ENCODE peak calls at places on chromosome 14, in nine cellular contexts. One of them, this sample, is unnamed.

GRCh38 chr14:22980672-22981089 is 1.7 kb downstream of the AJUBA start:
- DNase-seq in GM10248: no peak
- DNase-seq in endothelial cell: no peak
- DNase-seq in heart left ventricle: peak
- DNase-seq in C1 segment of cervical spinal cord: no peak
- DNase-seq in NCI-H748 treated with DMSO at 0.1 percent for 48 hours: no peak
- DNase-seq in suprapubic skin: peak
- DNase-seq in dorsolateral prefrontal cortex: no peak
- DNase-seq in AG09319: no peak
- DNase-seq in this sample: no peak

GRCh38 chr14:69204753-69205152 is 13.5 kb downstream of the EXD2 start:
- DNase-seq in GM10248: no peak
- DNase-seq in endothelial cell: no peak
- DNase-seq in heart left ventricle: no peak
- DNase-seq in C1 segment of cervical spinal cord: no peak
- DNase-seq in NCI-H748 treated with DMSO at 0.1 percent for 48 hours: no peak
- DNase-seq in suprapubic skin: no peak
- DNase-seq in dorsolateral prefrontal cortex: no peak
- DNase-seq in AG09319: no peak
- DNase-seq in this sample: no peak

GRCh38 chr14:103923863-103924262 is 4.4 kb upstream of the TDRD9 start:
- DNase-seq in GM10248: no peak
- DNase-seq in endothelial cell: peak
- DNase-seq in heart left ventricle: peak
- DNase-seq in C1 segment of cervical spinal cord: no peak
- DNase-seq in NCI-H748 treated with DMSO at 0.1 percent for 48 hours: peak
- DNase-seq in suprapubic skin: no peak
- DNase-seq in dorsolateral prefrontal cortex: no peak
- DNase-seq in AG09319: no peak
- DNase-seq in this sample: no peak

GRCh38 chr14:34872822-34873590 is 2.2 kb downstream of the BAZ1A start:
- DNase-seq in GM10248: no peak
- DNase-seq in endothelial cell: no peak
- DNase-seq in heart left ventricle: no peak
- DNase-seq in C1 segment of cervical spinal cord: no peak
- DNase-seq in NCI-H748 treated with DMSO at 0.1 percent for 48 hours: no peak
- DNase-seq in suprapubic skin: no peak
- DNase-seq in dorsolateral prefrontal cortex: no peak
- DNase-seq in AG09319: no peak
- DNase-seq in this sample: peak

GRCh38 chr14:101120636-101121398 is 217.3 kb upstream of the RTL1 start:
- DNase-seq in GM10248: no peak
- DNase-seq in endothelial cell: no peak
- DNase-seq in heart left ventricle: peak
- DNase-seq in C1 segment of cervical spinal cord: peak
- DNase-seq in NCI-H748 treated with DMSO at 0.1 percent for 48 hours: no peak
- DNase-seq in suprapubic skin: peak
- DNase-seq in dorsolateral prefrontal cortex: no peak
- DNase-seq in AG09319: no peak
- DNase-seq in this sample: peak

GRCh38 chr14:63764103-63764502 is 36.2 kb upstream of the SGPP1 start:
- DNase-seq in GM10248: no peak
- DNase-seq in endothelial cell: no peak
- DNase-seq in heart left ventricle: no peak
- DNase-seq in C1 segment of cervical spinal cord: no peak
- DNase-seq in NCI-H748 treated with DMSO at 0.1 percent for 48 hours: no peak
- DNase-seq in suprapubic skin: no peak
- DNase-seq in dorsolateral prefrontal cortex: no peak
- DNase-seq in AG09319: no peak
- DNase-seq in this sample: no peak

GRCh38 chr14:86897704-86898513 is 1095.1 kb downstream of the GALC start:
- DNase-seq in GM10248: no peak
- DNase-seq in endothelial cell: no peak
- DNase-seq in heart left ventricle: no peak
- DNase-seq in C1 segment of cervical spinal cord: no peak
- DNase-seq in NCI-H748 treated with DMSO at 0.1 percent for 48 hours: no peak
- DNase-seq in suprapubic skin: no peak
- DNase-seq in dorsolateral prefrontal cortex: no peak
- DNase-seq in AG09319: no peak
- DNase-seq in this sample: no peak

GRCh38 chr14:104546021-104546491 is 33.5 kb upstream of the C14orf180 start:
- DNase-seq in GM10248: no peak
- DNase-seq in endothelial cell: no peak
- DNase-seq in heart left ventricle: peak
- DNase-seq in C1 segment of cervical spinal cord: no peak
- DNase-seq in NCI-H748 treated with DMSO at 0.1 percent for 48 hours: no peak
- DNase-seq in suprapubic skin: no peak
- DNase-seq in dorsolateral prefrontal cortex: no peak
- DNase-seq in AG09319: no peak
- DNase-seq in this sample: no peak

GRCh38 chr14:58808828-58809227 is 171.1 kb downstream of the DACT1 start:
- DNase-seq in GM10248: no peak
- DNase-seq in endothelial cell: no peak
- DNase-seq in heart left ventricle: no peak
- DNase-seq in C1 segment of cervical spinal cord: no peak
- DNase-seq in NCI-H748 treated with DMSO at 0.1 percent for 48 hours: peak
- DNase-seq in suprapubic skin: no peak
- DNase-seq in dorsolateral prefrontal cortex: no peak
- DNase-seq in AG09319: peak
- DNase-seq in this sample: no peak

GRCh38 chr14:47490353-47490752 is 185.1 kb downstream of the MDGA2 start:
- DNase-seq in GM10248: no peak
- DNase-seq in endothelial cell: no peak
- DNase-seq in heart left ventricle: no peak
- DNase-seq in C1 segment of cervical spinal cord: no peak
- DNase-seq in NCI-H748 treated with DMSO at 0.1 percent for 48 hours: no peak
- DNase-seq in suprapubic skin: no peak
- DNase-seq in dorsolateral prefrontal cortex: no peak
- DNase-seq in AG09319: no peak
- DNase-seq in this sample: no peak

GRCh38 chr14:105292810-105293711 is 7.7 kb downstream of the BRF1 start:
- DNase-seq in GM10248: no peak
- DNase-seq in endothelial cell: no peak
- DNase-seq in heart left ventricle: no peak
- DNase-seq in C1 segment of cervical spinal cord: no peak
- DNase-seq in NCI-H748 treated with DMSO at 0.1 percent for 48 hours: no peak
- DNase-seq in suprapubic skin: no peak
- DNase-seq in dorsolateral prefrontal cortex: no peak
- DNase-seq in AG09319: no peak
- DNase-seq in this sample: no peak

GRCh38 chr14:33794791-33795300 is 156.0 kb downstream of the EGLN3 start:
- DNase-seq in GM10248: no peak
- DNase-seq in endothelial cell: no peak
- DNase-seq in heart left ventricle: no peak
- DNase-seq in C1 segment of cervical spinal cord: no peak
- DNase-seq in NCI-H748 treated with DMSO at 0.1 percent for 48 hours: no peak
- DNase-seq in suprapubic skin: no peak
- DNase-seq in dorsolateral prefrontal cortex: no peak
- DNase-seq in AG09319: no peak
- DNase-seq in this sample: peak

GRCh38 chr14:91149462-91149861 is 35.6 kb downstream of the DGLUCY start:
- DNase-seq in GM10248: no peak
- DNase-seq in endothelial cell: no peak
- DNase-seq in heart left ventricle: peak
- DNase-seq in C1 segment of cervical spinal cord: no peak
- DNase-seq in NCI-H748 treated with DMSO at 0.1 percent for 48 hours: no peak
- DNase-seq in suprapubic skin: no peak
- DNase-seq in dorsolateral prefrontal cortex: no peak
- DNase-seq in AG09319: peak
- DNase-seq in this sample: peak

GRCh38 chr14:105141486-105142281 is 26.9 kb downstream of the JAG2 start:
- DNase-seq in GM10248: no peak
- DNase-seq in endothelial cell: no peak
- DNase-seq in heart left ventricle: peak
- DNase-seq in C1 segment of cervical spinal cord: no peak
- DNase-seq in NCI-H748 treated with DMSO at 0.1 percent for 48 hours: no peak
- DNase-seq in suprapubic skin: peak
- DNase-seq in dorsolateral prefrontal cortex: no peak
- DNase-seq in AG09319: no peak
- DNase-seq in this sample: no peak

GRCh38 chr14:51521764-51522163 is 129.9 kb upstream of the FRMD6 start:
- DNase-seq in GM10248: no peak
- DNase-seq in endothelial cell: no peak
- DNase-seq in heart left ventricle: no peak
- DNase-seq in C1 segment of cervical spinal cord: no peak
- DNase-seq in NCI-H748 treated with DMSO at 0.1 percent for 48 hours: no peak
- DNase-seq in suprapubic skin: no peak
- DNase-seq in dorsolateral prefrontal cortex: no peak
- DNase-seq in AG09319: no peak
- DNase-seq in this sample: peak

GRCh38 chr14:94022532-94023411 is 3.4 kb upstream of the OTUB2 start:
- DNase-seq in GM10248: no peak
- DNase-seq in endothelial cell: no peak
- DNase-seq in heart left ventricle: no peak
- DNase-seq in C1 segment of cervical spinal cord: no peak
- DNase-seq in NCI-H748 treated with DMSO at 0.1 percent for 48 hours: no peak
- DNase-seq in suprapubic skin: no peak
- DNase-seq in dorsolateral prefrontal cortex: no peak
- DNase-seq in AG09319: no peak
- DNase-seq in this sample: no peak

GRCh38 chr14:96821501-96821900 is 24.3 kb downstream of the VRK1 start:
- DNase-seq in GM10248: no peak
- DNase-seq in endothelial cell: no peak
- DNase-seq in heart left ventricle: no peak
- DNase-seq in C1 segment of cervical spinal cord: no peak
- DNase-seq in NCI-H748 treated with DMSO at 0.1 percent for 48 hours: no peak
- DNase-seq in suprapubic skin: no peak
- DNase-seq in dorsolateral prefrontal cortex: no peak
- DNase-seq in AG09319: no peak
- DNase-seq in this sample: peak

GRCh38 chr14:24673534-24674203 is 39.7 kb upstream of the GZMB start:
- DNase-seq in GM10248: peak
- DNase-seq in endothelial cell: no peak
- DNase-seq in heart left ventricle: no peak
- DNase-seq in C1 segment of cervical spinal cord: no peak
- DNase-seq in NCI-H748 treated with DMSO at 0.1 percent for 48 hours: no peak
- DNase-seq in suprapubic skin: no peak
- DNase-seq in dorsolateral prefrontal cortex: no peak
- DNase-seq in AG09319: no peak
- DNase-seq in this sample: no peak

GRCh38 chr14:75200451-75200850 is 24.0 kb upstream of the TMED10 start:
- DNase-seq in GM10248: no peak
- DNase-seq in endothelial cell: no peak
- DNase-seq in heart left ventricle: no peak
- DNase-seq in C1 segment of cervical spinal cord: no peak
- DNase-seq in NCI-H748 treated with DMSO at 0.1 percent for 48 hours: peak
- DNase-seq in suprapubic skin: no peak
- DNase-seq in dorsolateral prefrontal cortex: no peak
- DNase-seq in AG09319: no peak
- DNase-seq in this sample: no peak

GRCh38 chr14:31232081-31232480 is 24.5 kb upstream of the HECTD1 start:
- DNase-seq in GM10248: no peak
- DNase-seq in endothelial cell: no peak
- DNase-seq in heart left ventricle: no peak
- DNase-seq in C1 segment of cervical spinal cord: no peak
- DNase-seq in NCI-H748 treated with DMSO at 0.1 percent for 48 hours: no peak
- DNase-seq in suprapubic skin: no peak
- DNase-seq in dorsolateral prefrontal cortex: no peak
- DNase-seq in AG09319: no peak
- DNase-seq in this sample: no peak

GRCh38 chr14:100340454-100340813 is 17.3 kb downstream of the SLC25A47 start:
- DNase-seq in GM10248: no peak
- DNase-seq in endothelial cell: no peak
- DNase-seq in heart left ventricle: no peak
- DNase-seq in C1 segment of cervical spinal cord: no peak
- DNase-seq in NCI-H748 treated with DMSO at 0.1 percent for 48 hours: no peak
- DNase-seq in suprapubic skin: no peak
- DNase-seq in dorsolateral prefrontal cortex: no peak
- DNase-seq in AG09319: no peak
- DNase-seq in this sample: no peak

GRCh38 chr14:30210630-30211029 is 283.0 kb upstream of the PRKD1 start:
- DNase-seq in GM10248: no peak
- DNase-seq in endothelial cell: no peak
- DNase-seq in heart left ventricle: no peak
- DNase-seq in C1 segment of cervical spinal cord: no peak
- DNase-seq in NCI-H748 treated with DMSO at 0.1 percent for 48 hours: no peak
- DNase-seq in suprapubic skin: no peak
- DNase-seq in dorsolateral prefrontal cortex: no peak
- DNase-seq in AG09319: no peak
- DNase-seq in this sample: peak

GRCh38 chr14:103517172-103517566 is 5.5 kb downstream of the CKB start:
- DNase-seq in GM10248: no peak
- DNase-seq in endothelial cell: no peak
- DNase-seq in heart left ventricle: no peak
- DNase-seq in C1 segment of cervical spinal cord: no peak
- DNase-seq in NCI-H748 treated with DMSO at 0.1 percent for 48 hours: no peak
- DNase-seq in suprapubic skin: no peak
- DNase-seq in dorsolateral prefrontal cortex: no peak
- DNase-seq in AG09319: no peak
- DNase-seq in this sample: no peak

GRCh38 chr14:74713395-74713735 is 421 bp downstream of the FCF1 start:
- DNase-seq in GM10248: no peak
- DNase-seq in endothelial cell: no peak
- DNase-seq in heart left ventricle: no peak
- DNase-seq in C1 segment of cervical spinal cord: no peak
- DNase-seq in NCI-H748 treated with DMSO at 0.1 percent for 48 hours: no peak
- DNase-seq in suprapubic skin: no peak
- DNase-seq in dorsolateral prefrontal cortex: no peak
- DNase-seq in AG09319: no peak
- DNase-seq in this sample: no peak

GRCh38 chr14:75267141-75267601 is 11.5 kb upstream of the FOS start:
- DNase-seq in GM10248: no peak
- DNase-seq in endothelial cell: no peak
- DNase-seq in heart left ventricle: no peak
- DNase-seq in C1 segment of cervical spinal cord: no peak
- DNase-seq in NCI-H748 treated with DMSO at 0.1 percent for 48 hours: no peak
- DNase-seq in suprapubic skin: peak
- DNase-seq in dorsolateral prefrontal cortex: no peak
- DNase-seq in AG09319: no peak
- DNase-seq in this sample: peak

GRCh38 chr14:96098309-96098998 is 59.3 kb downstream of the C14orf132 start:
- DNase-seq in GM10248: no peak
- DNase-seq in endothelial cell: peak
- DNase-seq in heart left ventricle: no peak
- DNase-seq in C1 segment of cervical spinal cord: peak
- DNase-seq in NCI-H748 treated with DMSO at 0.1 percent for 48 hours: peak
- DNase-seq in suprapubic skin: peak
- DNase-seq in dorsolateral prefrontal cortex: peak
- DNase-seq in AG09319: no peak
- DNase-seq in this sample: no peak

GRCh38 chr14:76227450-76228050 is 75.8 kb downstream of the GPATCH2L start:
- DNase-seq in GM10248: no peak
- DNase-seq in endothelial cell: no peak
- DNase-seq in heart left ventricle: no peak
- DNase-seq in C1 segment of cervical spinal cord: no peak
- DNase-seq in NCI-H748 treated with DMSO at 0.1 percent for 48 hours: no peak
- DNase-seq in suprapubic skin: no peak
- DNase-seq in dorsolateral prefrontal cortex: no peak
- DNase-seq in AG09319: peak
- DNase-seq in this sample: peak

GRCh38 chr14:92676031-92676430 is 72.4 kb downstream of the LGMN start:
- DNase-seq in GM10248: no peak
- DNase-seq in endothelial cell: no peak
- DNase-seq in heart left ventricle: no peak
- DNase-seq in C1 segment of cervical spinal cord: peak
- DNase-seq in NCI-H748 treated with DMSO at 0.1 percent for 48 hours: no peak
- DNase-seq in suprapubic skin: no peak
- DNase-seq in dorsolateral prefrontal cortex: no peak
- DNase-seq in AG09319: no peak
- DNase-seq in this sample: no peak

GRCh38 chr14:98651042-98651441 is 621.0 kb downstream of the BCL11B start:
- DNase-seq in GM10248: no peak
- DNase-seq in endothelial cell: no peak
- DNase-seq in heart left ventricle: no peak
- DNase-seq in C1 segment of cervical spinal cord: no peak
- DNase-seq in NCI-H748 treated with DMSO at 0.1 percent for 48 hours: no peak
- DNase-seq in suprapubic skin: no peak
- DNase-seq in dorsolateral prefrontal cortex: no peak
- DNase-seq in AG09319: no peak
- DNase-seq in this sample: no peak

GRCh38 chr14:69069020-69069421 is 83.9 kb downstream of the DCAF5 start:
- DNase-seq in GM10248: no peak
- DNase-seq in endothelial cell: no peak
- DNase-seq in heart left ventricle: no peak
- DNase-seq in C1 segment of cervical spinal cord: no peak
- DNase-seq in NCI-H748 treated with DMSO at 0.1 percent for 48 hours: no peak
- DNase-seq in suprapubic skin: no peak
- DNase-seq in dorsolateral prefrontal cortex: no peak
- DNase-seq in AG09319: peak
- DNase-seq in this sample: peak

GRCh38 chr14:84228702-84229101 is 1301.2 kb upstream of the FLRT2 start:
- DNase-seq in GM10248: no peak
- DNase-seq in endothelial cell: no peak
- DNase-seq in heart left ventricle: no peak
- DNase-seq in C1 segment of cervical spinal cord: no peak
- DNase-seq in NCI-H748 treated with DMSO at 0.1 percent for 48 hours: no peak
- DNase-seq in suprapubic skin: no peak
- DNase-seq in dorsolateral prefrontal cortex: no peak
- DNase-seq in AG09319: no peak
- DNase-seq in this sample: no peak

This sample was measured in astrocyte.